ENCODE peak calls at places on chromosomes 5 and 9, in four cellular contexts. One of them, this sample, is unnamed. For H3K27me3, the result is how much of the 10 kb centered on the place peaks cover.

GRCh38 chr5:57186194-57186593 is 12.3 kb downstream of the GPBP1 start:
- DNase-seq in HCT116: no peak
- DNase-seq in fibroblast of lung: no peak
- DNase-seq in mammary epithelial cell: no peak
- DNase-seq in this sample: no peak

GRCh38 chr5:77748160-77748559 is 28.0 kb downstream of the TBCA start:
- DNase-seq in HCT116: no peak
- DNase-seq in mammary epithelial cell: no peak
- DNase-seq in fibroblast of lung: no peak
- DNase-seq in this sample: no peak

GRCh38 chr5:176823869-176824412 is 13.6 kb downstream of the UNC5A start:
- DNase-seq in HCT116: no peak
- DNase-seq in fibroblast of lung: no peak
- DNase-seq in mammary epithelial cell: no peak
- DNase-seq in this sample: no peak

GRCh38 chr9:125409637-125410521 is 148.3 kb downstream of the GAPVD1 start:
- DNase-seq in mammary epithelial cell: no peak
- DNase-seq in HCT116: peak
- DNase-seq in fibroblast of lung: peak
- DNase-seq in this sample: peak

GRCh38 chr5:80701597-80701996 is 46.8 kb upstream of the DHFR start:
- DNase-seq in HCT116: no peak
- DNase-seq in mammary epithelial cell: no peak
- DNase-seq in fibroblast of lung: peak
- DNase-seq in this sample: no peak

GRCh38 chr9:69546265-69546664 is 125.9 kb downstream of the APBA1 start:
- DNase-seq in fibroblast of lung: peak
- DNase-seq in HCT116: peak
- DNase-seq in mammary epithelial cell: no peak
- DNase-seq in this sample: peak

GRCh38 chr5:61575103-61575502 is 243.0 kb downstream of the ZSWIM6 start:
- DNase-seq in HCT116: no peak
- DNase-seq in fibroblast of lung: peak
- DNase-seq in mammary epithelial cell: peak
- DNase-seq in this sample: peak

GRCh38 chr9:135020481-135021392 is 66.7 kb upstream of the OLFM1 start:
- DNase-seq in mammary epithelial cell: no peak
- DNase-seq in fibroblast of lung: no peak
- DNase-seq in HCT116: no peak
- DNase-seq in this sample: no peak

GRCh38 chr5:55308254-55308836 is 556 bp downstream of the MTREX start:
- DNase-seq in fibroblast of lung: peak
- DNase-seq in HCT116: no peak
- DNase-seq in mammary epithelial cell: peak
- DNase-seq in this sample: no peak

GRCh38 chr5:87924451-87924850 is 344.2 kb downstream of the TMEM161B start:
- DNase-seq in fibroblast of lung: no peak
- DNase-seq in HCT116: no peak
- DNase-seq in mammary epithelial cell: no peak
- DNase-seq in this sample: no peak

GRCh38 chr9:129555512-129556203 is 65.2 kb downstream of the C9orf50 start:
- DNase-seq in mammary epithelial cell: no peak
- DNase-seq in HCT116: no peak
- DNase-seq in fibroblast of lung: no peak
- DNase-seq in this sample: no peak

GRCh38 chr9:70902705-70903131 is 218.7 kb downstream of the TRPM3 start:
- DNase-seq in mammary epithelial cell: peak
- DNase-seq in fibroblast of lung: peak
- DNase-seq in HCT116: no peak
- DNase-seq in this sample: no peak

GRCh38 chr9:121252104-121252851 is 15.7 kb upstream of the GSN start:
- DNase-seq in fibroblast of lung: no peak
- DNase-seq in HCT116: no peak
- DNase-seq in mammary epithelial cell: no peak
- DNase-seq in this sample: no peak

GRCh38 chr9:4740623-4741364 is at the start of gene AK3:
- DNase-seq in HCT116: peak
- DNase-seq in mammary epithelial cell: peak
- DNase-seq in fibroblast of lung: peak
- DNase-seq in this sample: peak

DNA sequence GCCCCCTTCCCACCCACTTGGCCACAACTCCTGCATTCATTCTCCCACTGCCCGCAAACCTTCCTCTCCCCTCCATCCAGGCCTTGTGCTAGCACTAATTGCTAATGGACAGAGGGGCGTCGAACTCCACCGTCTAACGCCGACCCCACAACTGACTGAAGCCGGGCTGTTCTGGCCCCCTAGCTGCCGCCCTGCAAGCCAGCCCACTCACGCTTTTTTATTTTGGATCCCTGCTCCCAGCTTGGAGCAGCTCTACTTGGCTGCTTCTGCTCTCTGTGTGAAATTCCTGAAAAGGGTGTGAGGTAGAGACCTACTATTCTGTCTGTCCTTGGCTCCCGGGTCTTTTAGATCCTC is 704 bp upstream of the ASTN2 start:
- DNase-seq in fibroblast of lung: no peak
- DNase-seq in mammary epithelial cell: no peak
- DNase-seq in HCT116: no peak
- DNase-seq in this sample: peak
- TF ChIP-seq EZH2 in fibroblast of lung: no peak
- TF ChIP-seq EZH2 in mammary epithelial cell: peak
- TF ChIP-seq EZH2 in HCT116: no peak
- TF ChIP-seq EZH2 in this sample: peak

DNA sequence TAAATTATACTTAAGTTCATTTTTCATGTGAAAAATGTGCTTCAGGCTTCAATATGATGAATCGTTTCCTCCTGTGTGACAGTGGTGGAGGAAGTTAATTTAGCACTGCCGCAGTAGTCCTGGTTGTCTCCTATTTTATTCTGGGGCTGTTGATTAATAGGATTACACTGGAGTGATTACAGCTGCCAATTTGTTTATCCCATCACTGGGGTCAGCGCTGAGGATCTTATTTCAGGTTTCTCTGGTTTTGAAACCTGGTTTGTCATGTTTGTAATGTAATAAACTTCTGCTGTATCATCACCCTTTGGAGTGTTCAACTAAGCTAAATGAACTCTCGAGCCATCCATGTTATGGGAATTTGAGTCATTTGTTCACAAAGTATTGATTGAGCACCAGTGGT is 241.7 kb upstream of the KCNN2 start:
- DNase-seq in mammary epithelial cell: no peak
- DNase-seq in fibroblast of lung: no peak
- DNase-seq in HCT116: no peak
- DNase-seq in this sample: no peak
- H3K27me3 ChIP-seq in mammary epithelial cell: under half
- H3K27me3 ChIP-seq in fibroblast of lung: under half
- H3K27me3 ChIP-seq in HCT116: under half
- H3K27me3 ChIP-seq in this sample: under half

GRCh38 chr5:123091988-123092583 is 3.0 kb downstream of the PRDM6 start:
- DNase-seq in mammary epithelial cell: no peak
- DNase-seq in fibroblast of lung: peak
- DNase-seq in HCT116: no peak
- DNase-seq in this sample: peak

GRCh38 chr5:123089971-123090640 is 1.1 kb downstream of the PRDM6 start:
- DNase-seq in HCT116: no peak
- DNase-seq in mammary epithelial cell: no peak
- DNase-seq in fibroblast of lung: peak
- DNase-seq in this sample: peak

GRCh38 chr5:123089572-123089970 is 530 bp downstream of the PRDM6 start:
- DNase-seq in fibroblast of lung: peak
- DNase-seq in mammary epithelial cell: peak
- DNase-seq in HCT116: no peak
- DNase-seq in this sample: peak

GRCh38 chr5:123091258-123091987 is 2.4 kb downstream of the PRDM6 start:
- DNase-seq in mammary epithelial cell: no peak
- DNase-seq in HCT116: no peak
- DNase-seq in fibroblast of lung: peak
- DNase-seq in this sample: no peak

DNA sequence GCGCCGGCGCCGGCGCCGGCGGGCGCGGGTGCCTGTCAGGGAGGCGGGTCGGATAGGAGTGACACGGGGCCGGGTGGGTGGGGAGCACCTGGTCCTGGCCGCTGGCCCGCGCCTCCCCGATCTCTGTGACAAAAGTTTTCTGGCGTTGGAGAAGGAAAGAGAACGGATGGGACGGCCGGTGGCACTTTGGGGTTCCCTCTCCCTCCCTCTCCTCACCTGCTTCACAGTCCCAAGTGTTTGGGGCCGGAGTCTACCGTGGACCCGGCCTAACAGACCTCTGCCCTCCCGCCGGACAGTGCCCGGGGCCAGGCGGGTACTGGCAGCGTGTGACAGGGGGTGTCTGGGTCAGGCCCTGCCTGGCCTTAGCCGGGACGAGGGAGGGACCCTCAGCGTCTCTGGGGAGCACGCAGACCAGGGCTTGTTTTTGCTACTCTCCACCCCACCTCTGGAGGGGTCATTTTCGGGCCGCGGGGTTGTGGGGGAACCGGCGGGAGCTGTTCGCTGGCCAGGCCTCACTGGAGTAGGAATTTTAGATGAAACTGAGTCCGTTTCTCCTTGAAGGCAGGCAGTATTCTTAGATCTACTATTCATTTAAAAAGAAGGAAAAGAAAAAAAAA is 1.7 kb downstream of the PRDM6 start:
- DNase-seq in fibroblast of lung: no peak
- DNase-seq in HCT116: no peak
- DNase-seq in mammary epithelial cell: no peak
- DNase-seq in this sample: peak
- TF ChIP-seq EZH2 in fibroblast of lung: no peak
- TF ChIP-seq EZH2 in HCT116: no peak
- TF ChIP-seq EZH2 in mammary epithelial cell: peak
- TF ChIP-seq EZH2 in this sample: no peak

DNA sequence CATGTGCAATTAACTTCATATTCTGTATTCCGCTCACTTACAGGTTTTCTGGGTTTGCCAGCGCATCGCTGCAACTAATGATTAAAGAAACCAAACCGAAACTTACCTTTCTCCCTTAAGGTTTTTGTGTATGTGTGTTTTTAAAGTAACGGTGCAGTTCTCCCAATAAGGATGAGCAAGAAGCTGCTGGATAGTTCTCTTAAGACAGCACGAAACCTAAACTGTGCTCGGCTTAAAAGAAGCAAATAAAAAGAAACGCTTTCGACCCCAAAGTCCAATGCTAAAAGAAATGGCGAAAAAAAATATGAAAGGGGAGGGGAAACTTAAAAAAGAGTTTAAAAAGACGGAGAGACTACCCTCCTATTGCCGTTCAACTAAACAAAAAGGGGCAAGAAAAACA is 340 bp downstream of the ELAVL2 start:
- DNase-seq in mammary epithelial cell: no peak
- DNase-seq in HCT116: no peak
- DNase-seq in fibroblast of lung: peak
- DNase-seq in this sample: peak
- H3K27me3 ChIP-seq in mammary epithelial cell: under half
- H3K27me3 ChIP-seq in HCT116: under half
- H3K27me3 ChIP-seq in fibroblast of lung: under half
- H3K27me3 ChIP-seq in this sample: half or more

GRCh38 chr9:132588098-132588497 is 5.7 kb downstream of the BARHL1 start:
- DNase-seq in fibroblast of lung: no peak
- DNase-seq in mammary epithelial cell: no peak
- DNase-seq in HCT116: no peak
- DNase-seq in this sample: no peak
- TF ChIP-seq EZH2 in fibroblast of lung: peak
- TF ChIP-seq EZH2 in mammary epithelial cell: no peak
- TF ChIP-seq EZH2 in HCT116: no peak
- TF ChIP-seq EZH2 in this sample: no peak

GRCh38 chr5:135655326-135655725 is 76.5 kb upstream of the CXCL14 start:
- DNase-seq in fibroblast of lung: no peak
- DNase-seq in HCT116: no peak
- DNase-seq in mammary epithelial cell: no peak
- DNase-seq in this sample: no peak
- H3K27me3 ChIP-seq in fibroblast of lung: under half
- H3K27me3 ChIP-seq in HCT116: under half
- H3K27me3 ChIP-seq in mammary epithelial cell: under half
- H3K27me3 ChIP-seq in this sample: under half

This sample was measured in neural progenitor cell.